ENCODE peak calls at places on chromosomes 1 and 21, in four cellular contexts. Y is neuronal stem cell, D is DND-41, R is endothelial cell of umbilical vein. K is an unnamed sample.

GRCh38 chr1:229844675-229845074 is 218.6 kb downstream of the URB2 start:
- DNase-seq in Y (no peak), D (no peak), R (no peak), K (no peak)

GRCh38 chr1:236524142-236524891 is 535 bp downstream of the LGALS8 start:
- DNase-seq in Y (peak), D (peak), R (peak), K (peak)

GRCh38 chr1:226893936-226894335 is 23.5 kb downstream of the PSEN2 start:
- DNase-seq in Y (no peak), D (no peak), R (no peak), K (no peak)

GRCh38 chr1:59669752-59670312 is 144.9 kb upstream of the HOOK1 start:
- DNase-seq in Y (peak), D (no peak), R (no peak), K (no peak)

GRCh38 chr21:38837806-38838461 is 32.2 kb downstream of the ETS2 start:
- DNase-seq in Y (no peak), D (no peak), R (no peak), K (no peak)

GRCh38 chr1:181190362-181191035 is 102.0 kb downstream of the IER5 start:
- DNase-seq in Y (no peak), D (no peak), R (no peak), K (no peak)

GRCh38 chr21:46097826-46098286 is at the start of gene COL6A2:
- DNase-seq in Y (peak), D (no peak), R (no peak), K (no peak)

GRCh38 chr1:174157157-174157806 is 2.0 kb upstream of the RABGAP1L start:
- DNase-seq in Y (no peak), D (no peak), R (no peak), K (peak)

GRCh38 chr1:78229344-78229743 is 183.6 kb downstream of the GIPC2 start:
- DNase-seq in Y (no peak), D (no peak), R (no peak), K (no peak)

GRCh38 chr1:21783679-21784603 is 992 bp upstream of the USP48 start:
- DNase-seq in Y (no peak), D (peak), R (peak), K (no peak)

GRCh38 chr1:21644348-21644747 is 24.8 kb downstream of the RAP1GAP start:
- DNase-seq in Y (no peak), D (no peak), R (no peak), K (no peak)

GRCh38 chr1:153631047-153632022 is 2.5 kb upstream of the CHTOP start:
- DNase-seq in Y (no peak), D (no peak), R (no peak), K (no peak)

GRCh38 chr1:39898648-39899603 is 2.8 kb downstream of the MYCL start:
- DNase-seq in Y (peak), D (no peak), R (peak), K (no peak)

GRCh38 chr1:26862781-26863676 is at the start of gene SFN:
- DNase-seq in Y (no peak), D (peak), R (no peak), K (peak)

GRCh38 chr1:247656475-247656874 is 23.1 kb downstream of the OR13G1 start:
- DNase-seq in Y (no peak), D (no peak), R (no peak), K (no peak)

GRCh38 chr21:28229811-28230210 is 762.9 kb downstream of the LTN1 start:
- DNase-seq in Y (no peak), D (no peak), R (peak), K (no peak)

GRCh38 chr1:168442931-168443330 is 100.9 kb downstream of the XCL2 start:
- DNase-seq in Y (no peak), D (no peak), R (no peak), K (no peak)

GRCh38 chr1:91801496-91802115 is 84.3 kb downstream of the TGFBR3 start:
- DNase-seq in Y (no peak), D (no peak), R (no peak), K (no peak)

GRCh38 chr1:204859885-204860284 is 10.8 kb upstream of the NFASC start:
- DNase-seq in Y (no peak), D (no peak), R (no peak), K (no peak)

GRCh38 chr21:40047993-40048730 is 180.9 kb downstream of the PCP4 start:
- DNase-seq in Y (no peak), D (no peak), R (no peak), K (no peak)

GRCh38 chr1:209884665-209885117 is 53.3 kb upstream of the SYT14 start:
- DNase-seq in Y (no peak), D (peak), R (peak), K (no peak)

GRCh38 chr1:2102753-2103152 is 52.5 kb downstream of the PRKCZ start:
- DNase-seq in Y (no peak), D (no peak), R (no peak), K (no peak)

GRCh38 chr1:52970149-52970548 is 43.1 kb downstream of the SCP2 start:
- DNase-seq in Y (no peak), D (no peak), R (peak), K (no peak)

GRCh38 chr1:152447484-152447883 is 33.4 kb upstream of the CRNN start:
- DNase-seq in Y (no peak), D (no peak), R (no peak), K (no peak)

GRCh38 chr1:55700359-55701130 is 485.4 kb upstream of the USP24 start:
- DNase-seq in Y (no peak), D (no peak), R (no peak), K (no peak)

DNA sequence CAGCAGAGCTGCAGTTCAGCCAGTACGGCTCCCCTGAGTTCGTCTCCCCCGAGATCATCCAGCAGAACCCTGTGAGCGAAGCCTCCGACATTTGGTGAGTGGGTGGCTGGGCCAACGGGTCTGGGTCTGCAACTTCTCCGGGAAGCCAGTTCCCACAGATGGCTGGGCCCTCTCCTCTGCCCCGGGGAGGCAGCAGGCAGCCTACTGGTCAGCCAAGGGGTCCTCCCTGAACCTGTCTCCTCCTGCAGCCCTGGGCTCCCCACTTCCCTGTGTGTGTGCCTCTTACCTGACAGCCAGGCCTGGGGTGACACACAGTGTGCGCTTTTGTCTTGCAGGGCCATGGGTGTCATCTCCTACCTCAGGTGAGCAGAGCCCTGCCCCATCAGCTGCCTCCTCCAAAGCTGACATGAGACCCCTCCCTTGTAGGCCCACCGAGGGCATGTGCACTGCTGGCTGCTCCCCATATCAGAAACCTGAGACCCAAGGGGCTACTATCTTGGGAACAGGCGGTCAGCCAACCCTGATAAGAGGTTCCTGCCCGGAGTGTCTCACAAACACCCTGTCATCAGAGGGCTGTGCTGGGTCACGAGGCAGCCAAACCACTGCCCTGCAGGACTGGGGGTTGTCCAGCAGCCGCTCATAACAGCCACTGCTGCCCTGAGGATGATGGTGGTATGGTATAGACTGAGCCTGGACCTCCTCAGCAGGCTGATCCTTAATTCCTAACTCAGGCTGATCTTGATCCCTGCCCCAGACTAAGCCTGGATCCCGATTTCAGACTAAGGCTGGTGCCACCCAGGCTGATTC is 37.6 kb downstream of the TRIM11 start:
- DNase-seq in Y (no peak), D (no peak), R (no peak), K (no peak)
- H3K9ac ChIP-seq in Y (no peak), D (no peak), R (no peak), K (no peak)

GRCh38 chr1:111906111-111906510 is 83.4 kb downstream of the KCND3 start:
- DNase-seq in Y (no peak), D (no peak), R (no peak), K (no peak)
- H3K4me3 ChIP-seq in Y (no peak), D (no peak), R (no peak), K (no peak)

GRCh38 chr1:235304549-235305451 is 23.2 kb downstream of the ARID4B start:
- DNase-seq in Y (no peak), D (no peak), R (peak), K (no peak)
- H3K9ac ChIP-seq in Y (no peak), D (no peak), R (no peak), K (no peak)

DNA sequence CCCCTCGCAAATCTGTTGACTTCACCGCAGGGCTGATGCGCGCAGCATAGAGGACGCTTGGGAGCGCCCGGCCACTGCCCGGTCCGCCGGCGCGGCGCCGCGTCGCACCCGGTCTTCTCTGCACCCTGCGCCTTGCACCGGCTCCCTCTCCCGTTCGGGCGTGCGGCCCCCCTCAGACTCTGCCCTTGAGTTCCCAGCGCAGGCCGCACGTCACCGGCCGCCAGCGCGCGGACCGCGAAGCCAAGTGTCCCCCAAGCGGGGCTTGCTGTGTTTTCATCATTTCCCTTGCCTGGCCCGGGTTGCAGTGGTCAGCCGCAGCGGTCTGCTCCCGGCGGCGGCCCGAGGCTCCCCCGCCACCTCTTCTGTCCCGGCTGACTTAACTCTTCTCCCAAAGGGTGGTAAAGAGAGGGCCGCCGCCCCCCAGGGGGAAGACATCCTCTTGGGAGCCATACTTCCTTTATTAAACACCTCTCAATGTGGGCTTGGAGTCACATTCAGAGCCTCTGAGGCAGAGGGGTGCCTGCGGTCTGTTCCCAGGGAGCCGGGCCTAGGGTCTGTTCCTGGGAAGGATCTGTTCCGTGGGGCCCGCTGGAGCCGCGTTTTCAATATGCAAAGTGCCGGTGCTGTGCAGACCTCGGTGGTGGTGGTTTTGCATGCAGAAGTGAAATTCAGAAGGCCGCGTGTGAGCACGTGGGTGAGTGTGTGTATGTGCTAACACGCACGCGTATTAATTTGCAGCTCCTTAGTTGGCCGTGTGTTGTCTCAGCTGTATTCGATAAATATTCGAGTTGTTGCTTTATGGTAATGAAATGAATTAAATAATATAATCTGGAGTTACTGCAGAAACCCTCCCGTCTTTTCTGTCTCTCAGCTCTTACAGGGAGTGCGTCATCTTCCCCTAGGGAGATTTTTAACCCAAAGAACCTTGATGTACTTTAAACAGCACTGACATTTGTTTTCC is 17.6 kb downstream of the PBX1 start:
- DNase-seq in Y (no peak), D (no peak), R (no peak), K (no peak)
- H3K4me3 ChIP-seq in Y (no peak), D (no peak), R (no peak), K (no peak)

GRCh38 chr1:175363046-175363445 is 170.5 kb upstream of the KIAA0040 start:
- DNase-seq in Y (no peak), D (no peak), R (peak), K (no peak)
- H3K9ac ChIP-seq in Y (no peak), D (no peak), R (no peak), K (no peak)

DNA sequence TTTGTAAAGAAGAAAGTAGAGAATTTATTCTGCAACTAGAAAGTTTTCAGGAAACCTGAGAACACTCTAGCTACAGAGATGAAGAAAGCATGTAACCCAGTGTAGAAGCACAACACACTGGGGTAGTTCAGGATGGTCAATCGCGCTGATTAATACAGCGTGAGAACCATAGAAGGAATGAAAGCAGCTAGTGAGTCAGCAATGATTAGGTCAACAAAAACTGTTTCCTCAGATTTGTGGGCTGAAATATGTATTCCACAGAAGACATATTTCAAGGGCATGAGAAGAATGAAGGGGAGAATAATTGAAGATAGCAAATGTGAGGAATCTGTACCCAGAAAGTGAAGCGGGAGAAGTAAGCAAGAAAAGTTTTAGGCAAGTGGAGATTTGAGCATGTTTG is 97.8 kb upstream of the ADGRL2 start:
- DNase-seq in Y (no peak), D (no peak), R (peak), K (no peak)
- H3K4me3 ChIP-seq in Y (no peak), D (no peak), R (peak), K (no peak)

GRCh38 chr1:183318433-183318832 is 99.7 kb downstream of the NMNAT2 start:
- DNase-seq in Y (no peak), D (no peak), R (peak), K (no peak)

GRCh38 chr1:183328371-183328770 is 89.8 kb downstream of the NMNAT2 start:
- DNase-seq in Y (no peak), D (no peak), R (no peak), K (no peak)

GRCh38 chr1:183319051-183319450 is 99.1 kb downstream of the NMNAT2 start:
- DNase-seq in Y (no peak), D (no peak), R (no peak), K (no peak)

GRCh38 chr1:183327429-183328290 is 90.5 kb downstream of the NMNAT2 start:
- DNase-seq in Y (no peak), D (no peak), R (no peak), K (no peak)

GRCh38 chr1:183323849-183324683 is 94.1 kb downstream of the NMNAT2 start:
- DNase-seq in Y (no peak), D (no peak), R (peak), K (no peak)
- H3K9ac ChIP-seq in Y (no peak), D (no peak), R (no peak), K (no peak)

GRCh38 chr1:31787786-31788137 is 23.6 kb upstream of the ADGRB2 start:
- DNase-seq in Y (no peak), D (no peak), R (no peak), K (peak)
- H3K4me3 ChIP-seq in Y (no peak), D (peak), R (no peak), K (peak)

GRCh38 chr1:228405979-228406265 is 713 bp downstream of the TRIM11 start:
- DNase-seq in Y (no peak), D (peak), R (no peak), K (no peak)
- H3K9ac ChIP-seq in Y (peak), D (peak), R (peak), K (peak)

GRCh38 chr1:93880731-93881130 is 1.7 kb upstream of the DNTTIP2 start:
- DNase-seq in Y (no peak), D (no peak), R (no peak), K (no peak)

GRCh38 chr1:93878501-93878888 is 511 bp downstream of the DNTTIP2 start:
- DNase-seq in Y (no peak), D (peak), R (peak), K (peak)

GRCh38 chr1:93877529-93877928 is 1.5 kb downstream of the DNTTIP2 start:
- DNase-seq in Y (no peak), D (no peak), R (no peak), K (no peak)

GRCh38 chr1:93876284-93876683 is 2.7 kb downstream of the DNTTIP2 start:
- DNase-seq in Y (no peak), D (no peak), R (no peak), K (no peak)

GRCh38 chr1:93878889-93879586 is at the start of gene DNTTIP2:
- DNase-seq in Y (peak), D (peak), R (peak), K (peak)
- H3K4me3 ChIP-seq in Y (peak), D (peak), R (peak), K (peak)